ENCODE peak calls at places on chromosome X, in six cellular contexts. One of them, this sample, is unnamed.

GRCh38 chrX:104156630-104157529 is at the start of gene SLC25A53:
- DNase-seq in mesendoderm: peak
- DNase-seq in activated CD8-positive, alpha-beta memory T cell treated with anti-CD3 and anti-CD28 coated beads for 24 hours: peak
- DNase-seq in MM.1S: peak
- DNase-seq in HTR-8/SVneo: peak
- DNase-seq in stimulated activated CD4-positive, alpha-beta T cell treated with anti-CD3 and anti-CD28 coated beads, Interleukin-4, amount 100 ng/mL, for 48 hours: peak
- DNase-seq in this sample: peak

GRCh38 chrX:28659269-28659668 is 72.0 kb downstream of the IL1RAPL1 start:
- DNase-seq in MM.1S: no peak
- DNase-seq in activated CD8-positive, alpha-beta memory T cell treated with anti-CD3 and anti-CD28 coated beads for 24 hours: no peak
- DNase-seq in mesendoderm: peak
- DNase-seq in stimulated activated CD4-positive, alpha-beta T cell treated with anti-CD3 and anti-CD28 coated beads, Interleukin-4, amount 100 ng/mL, for 48 hours: peak
- DNase-seq in HTR-8/SVneo: no peak
- DNase-seq in this sample: no peak

GRCh38 chrX:145654486-145654885 is 163.1 kb upstream of the SLITRK2 start:
- DNase-seq in mesendoderm: no peak
- DNase-seq in MM.1S: no peak
- DNase-seq in activated CD8-positive, alpha-beta memory T cell treated with anti-CD3 and anti-CD28 coated beads for 24 hours: no peak
- DNase-seq in HTR-8/SVneo: no peak
- DNase-seq in stimulated activated CD4-positive, alpha-beta T cell treated with anti-CD3 and anti-CD28 coated beads, Interleukin-4, amount 100 ng/mL, for 48 hours: no peak
- DNase-seq in this sample: no peak

GRCh38 chrX:110418220-110418856 is 59.7 kb downstream of the RTL9 start:
- DNase-seq in stimulated activated CD4-positive, alpha-beta T cell treated with anti-CD3 and anti-CD28 coated beads, Interleukin-4, amount 100 ng/mL, for 48 hours: no peak
- DNase-seq in mesendoderm: peak
- DNase-seq in HTR-8/SVneo: no peak
- DNase-seq in activated CD8-positive, alpha-beta memory T cell treated with anti-CD3 and anti-CD28 coated beads for 24 hours: no peak
- DNase-seq in MM.1S: peak
- DNase-seq in this sample: peak

GRCh38 chrX:149631293-149632165 is at the start of gene TMEM185A:
- DNase-seq in stimulated activated CD4-positive, alpha-beta T cell treated with anti-CD3 and anti-CD28 coated beads, Interleukin-4, amount 100 ng/mL, for 48 hours: peak
- DNase-seq in mesendoderm: peak
- DNase-seq in HTR-8/SVneo: peak
- DNase-seq in activated CD8-positive, alpha-beta memory T cell treated with anti-CD3 and anti-CD28 coated beads for 24 hours: peak
- DNase-seq in MM.1S: peak
- DNase-seq in this sample: peak

GRCh38 chrX:71053217-71053621 is 14.9 kb downstream of the SNX12 start:
- DNase-seq in MM.1S: peak
- DNase-seq in stimulated activated CD4-positive, alpha-beta T cell treated with anti-CD3 and anti-CD28 coated beads, Interleukin-4, amount 100 ng/mL, for 48 hours: no peak
- DNase-seq in mesendoderm: peak
- DNase-seq in activated CD8-positive, alpha-beta memory T cell treated with anti-CD3 and anti-CD28 coated beads for 24 hours: no peak
- DNase-seq in HTR-8/SVneo: no peak
- DNase-seq in this sample: peak

GRCh38 chrX:65705439-65705838 is 38.0 kb downstream of the MSN start:
- DNase-seq in HTR-8/SVneo: no peak
- DNase-seq in mesendoderm: no peak
- DNase-seq in stimulated activated CD4-positive, alpha-beta T cell treated with anti-CD3 and anti-CD28 coated beads, Interleukin-4, amount 100 ng/mL, for 48 hours: no peak
- DNase-seq in activated CD8-positive, alpha-beta memory T cell treated with anti-CD3 and anti-CD28 coated beads for 24 hours: no peak
- DNase-seq in MM.1S: peak
- DNase-seq in this sample: no peak

GRCh38 chrX:154597221-154597620 is 12.3 kb downstream of the CTAG1A start:
- DNase-seq in mesendoderm: peak
- DNase-seq in MM.1S: no peak
- DNase-seq in HTR-8/SVneo: no peak
- DNase-seq in stimulated activated CD4-positive, alpha-beta T cell treated with anti-CD3 and anti-CD28 coated beads, Interleukin-4, amount 100 ng/mL, for 48 hours: no peak
- DNase-seq in activated CD8-positive, alpha-beta memory T cell treated with anti-CD3 and anti-CD28 coated beads for 24 hours: no peak
- DNase-seq in this sample: no peak

GRCh38 chrX:13898084-13898483 is 81.2 kb upstream of the GPM6B start:
- DNase-seq in stimulated activated CD4-positive, alpha-beta T cell treated with anti-CD3 and anti-CD28 coated beads, Interleukin-4, amount 100 ng/mL, for 48 hours: no peak
- DNase-seq in MM.1S: peak
- DNase-seq in mesendoderm: peak
- DNase-seq in HTR-8/SVneo: no peak
- DNase-seq in activated CD8-positive, alpha-beta memory T cell treated with anti-CD3 and anti-CD28 coated beads for 24 hours: no peak
- DNase-seq in this sample: peak

GRCh38 chrX:54825716-54826428 is 18.3 kb downstream of the MAGED2 start:
- DNase-seq in stimulated activated CD4-positive, alpha-beta T cell treated with anti-CD3 and anti-CD28 coated beads, Interleukin-4, amount 100 ng/mL, for 48 hours: no peak
- DNase-seq in mesendoderm: peak
- DNase-seq in MM.1S: peak
- DNase-seq in activated CD8-positive, alpha-beta memory T cell treated with anti-CD3 and anti-CD28 coated beads for 24 hours: no peak
- DNase-seq in HTR-8/SVneo: no peak
- DNase-seq in this sample: no peak

GRCh38 chrX:19372170-19373033 is 28.7 kb downstream of the PDHA1 start:
- DNase-seq in HTR-8/SVneo: peak
- DNase-seq in mesendoderm: peak
- DNase-seq in stimulated activated CD4-positive, alpha-beta T cell treated with anti-CD3 and anti-CD28 coated beads, Interleukin-4, amount 100 ng/mL, for 48 hours: peak
- DNase-seq in MM.1S: peak
- DNase-seq in activated CD8-positive, alpha-beta memory T cell treated with anti-CD3 and anti-CD28 coated beads for 24 hours: peak
- DNase-seq in this sample: peak

GRCh38 chrX:112731793-112732192 is 52.1 kb upstream of the LHFPL1 start:
- DNase-seq in mesendoderm: no peak
- DNase-seq in activated CD8-positive, alpha-beta memory T cell treated with anti-CD3 and anti-CD28 coated beads for 24 hours: no peak
- DNase-seq in stimulated activated CD4-positive, alpha-beta T cell treated with anti-CD3 and anti-CD28 coated beads, Interleukin-4, amount 100 ng/mL, for 48 hours: no peak
- DNase-seq in HTR-8/SVneo: no peak
- DNase-seq in MM.1S: peak
- DNase-seq in this sample: no peak

GRCh38 chrX:135741192-135741715 is 26.7 kb downstream of the CT45A3 start:
- DNase-seq in activated CD8-positive, alpha-beta memory T cell treated with anti-CD3 and anti-CD28 coated beads for 24 hours: no peak
- DNase-seq in mesendoderm: no peak
- DNase-seq in MM.1S: no peak
- DNase-seq in stimulated activated CD4-positive, alpha-beta T cell treated with anti-CD3 and anti-CD28 coated beads, Interleukin-4, amount 100 ng/mL, for 48 hours: no peak
- DNase-seq in HTR-8/SVneo: no peak
- DNase-seq in this sample: no peak

GRCh38 chrX:106898462-106898861 is 4.7 kb downstream of the RIPPLY1 start:
- DNase-seq in mesendoderm: peak
- DNase-seq in HTR-8/SVneo: peak
- DNase-seq in stimulated activated CD4-positive, alpha-beta T cell treated with anti-CD3 and anti-CD28 coated beads, Interleukin-4, amount 100 ng/mL, for 48 hours: no peak
- DNase-seq in activated CD8-positive, alpha-beta memory T cell treated with anti-CD3 and anti-CD28 coated beads for 24 hours: no peak
- DNase-seq in MM.1S: peak
- DNase-seq in this sample: peak

GRCh38 chrX:156002517-156002916 is 5.0 kb downstream of the IL9R start:
- DNase-seq in HTR-8/SVneo: no peak
- DNase-seq in mesendoderm: no peak
- DNase-seq in stimulated activated CD4-positive, alpha-beta T cell treated with anti-CD3 and anti-CD28 coated beads, Interleukin-4, amount 100 ng/mL, for 48 hours: no peak
- DNase-seq in MM.1S: no peak
- DNase-seq in activated CD8-positive, alpha-beta memory T cell treated with anti-CD3 and anti-CD28 coated beads for 24 hours: no peak
- DNase-seq in this sample: no peak

GRCh38 chrX:23394421-23394820 is 59.8 kb downstream of the PTCHD1 start:
- DNase-seq in MM.1S: peak
- DNase-seq in stimulated activated CD4-positive, alpha-beta T cell treated with anti-CD3 and anti-CD28 coated beads, Interleukin-4, amount 100 ng/mL, for 48 hours: no peak
- DNase-seq in HTR-8/SVneo: no peak
- DNase-seq in activated CD8-positive, alpha-beta memory T cell treated with anti-CD3 and anti-CD28 coated beads for 24 hours: no peak
- DNase-seq in mesendoderm: no peak
- DNase-seq in this sample: no peak

GRCh38 chrX:10926404-10926803 is 184.7 kb upstream of the HCCS start:
- DNase-seq in mesendoderm: no peak
- DNase-seq in activated CD8-positive, alpha-beta memory T cell treated with anti-CD3 and anti-CD28 coated beads for 24 hours: no peak
- DNase-seq in MM.1S: no peak
- DNase-seq in HTR-8/SVneo: no peak
- DNase-seq in stimulated activated CD4-positive, alpha-beta T cell treated with anti-CD3 and anti-CD28 coated beads, Interleukin-4, amount 100 ng/mL, for 48 hours: no peak
- DNase-seq in this sample: no peak

GRCh38 chrX:49756692-49757091 is 60.9 kb upstream of the PAGE1 start:
- DNase-seq in activated CD8-positive, alpha-beta memory T cell treated with anti-CD3 and anti-CD28 coated beads for 24 hours: no peak
- DNase-seq in HTR-8/SVneo: no peak
- DNase-seq in mesendoderm: peak
- DNase-seq in stimulated activated CD4-positive, alpha-beta T cell treated with anti-CD3 and anti-CD28 coated beads, Interleukin-4, amount 100 ng/mL, for 48 hours: no peak
- DNase-seq in MM.1S: no peak
- DNase-seq in this sample: no peak

GRCh38 chrX:112819013-112819635 is 21.5 kb downstream of the AMOT start:
- DNase-seq in HTR-8/SVneo: peak
- DNase-seq in MM.1S: no peak
- DNase-seq in mesendoderm: no peak
- DNase-seq in activated CD8-positive, alpha-beta memory T cell treated with anti-CD3 and anti-CD28 coated beads for 24 hours: no peak
- DNase-seq in stimulated activated CD4-positive, alpha-beta T cell treated with anti-CD3 and anti-CD28 coated beads, Interleukin-4, amount 100 ng/mL, for 48 hours: no peak
- DNase-seq in this sample: no peak

GRCh38 chrX:108516184-108516583 is 76.5 kb downstream of the COL4A5 start:
- DNase-seq in MM.1S: no peak
- DNase-seq in stimulated activated CD4-positive, alpha-beta T cell treated with anti-CD3 and anti-CD28 coated beads, Interleukin-4, amount 100 ng/mL, for 48 hours: no peak
- DNase-seq in HTR-8/SVneo: no peak
- DNase-seq in mesendoderm: no peak
- DNase-seq in activated CD8-positive, alpha-beta memory T cell treated with anti-CD3 and anti-CD28 coated beads for 24 hours: no peak
- DNase-seq in this sample: no peak

GRCh38 chrX:30654989-30655607 is 1.9 kb downstream of the GK start:
- DNase-seq in mesendoderm: no peak
- DNase-seq in activated CD8-positive, alpha-beta memory T cell treated with anti-CD3 and anti-CD28 coated beads for 24 hours: no peak
- DNase-seq in stimulated activated CD4-positive, alpha-beta T cell treated with anti-CD3 and anti-CD28 coated beads, Interleukin-4, amount 100 ng/mL, for 48 hours: no peak
- DNase-seq in HTR-8/SVneo: no peak
- DNase-seq in MM.1S: no peak
- DNase-seq in this sample: no peak

GRCh38 chrX:140916891-140917290 is 85.5 kb upstream of the SPANXB1 start:
- DNase-seq in activated CD8-positive, alpha-beta memory T cell treated with anti-CD3 and anti-CD28 coated beads for 24 hours: no peak
- DNase-seq in MM.1S: no peak
- DNase-seq in mesendoderm: no peak
- DNase-seq in stimulated activated CD4-positive, alpha-beta T cell treated with anti-CD3 and anti-CD28 coated beads, Interleukin-4, amount 100 ng/mL, for 48 hours: no peak
- DNase-seq in HTR-8/SVneo: no peak
- DNase-seq in this sample: no peak

GRCh38 chrX:126820700-126821420 is 1.3 kb downstream of the PRR32 start:
- DNase-seq in stimulated activated CD4-positive, alpha-beta T cell treated with anti-CD3 and anti-CD28 coated beads, Interleukin-4, amount 100 ng/mL, for 48 hours: no peak
- DNase-seq in HTR-8/SVneo: no peak
- DNase-seq in mesendoderm: peak
- DNase-seq in activated CD8-positive, alpha-beta memory T cell treated with anti-CD3 and anti-CD28 coated beads for 24 hours: no peak
- DNase-seq in MM.1S: no peak
- DNase-seq in this sample: peak

GRCh38 chrX:105323951-105324350 is 103.5 kb upstream of the TEX13A start:
- DNase-seq in HTR-8/SVneo: no peak
- DNase-seq in activated CD8-positive, alpha-beta memory T cell treated with anti-CD3 and anti-CD28 coated beads for 24 hours: no peak
- DNase-seq in stimulated activated CD4-positive, alpha-beta T cell treated with anti-CD3 and anti-CD28 coated beads, Interleukin-4, amount 100 ng/mL, for 48 hours: no peak
- DNase-seq in mesendoderm: peak
- DNase-seq in MM.1S: no peak
- DNase-seq in this sample: peak

GRCh38 chrX:31499120-31499519 is 427.3 kb upstream of the FTHL17 start:
- DNase-seq in activated CD8-positive, alpha-beta memory T cell treated with anti-CD3 and anti-CD28 coated beads for 24 hours: no peak
- DNase-seq in mesendoderm: peak
- DNase-seq in stimulated activated CD4-positive, alpha-beta T cell treated with anti-CD3 and anti-CD28 coated beads, Interleukin-4, amount 100 ng/mL, for 48 hours: no peak
- DNase-seq in HTR-8/SVneo: peak
- DNase-seq in MM.1S: no peak
- DNase-seq in this sample: no peak

GRCh38 chrX:25034889-25035288 is 19.1 kb upstream of the ARX start:
- DNase-seq in mesendoderm: peak
- DNase-seq in stimulated activated CD4-positive, alpha-beta T cell treated with anti-CD3 and anti-CD28 coated beads, Interleukin-4, amount 100 ng/mL, for 48 hours: no peak
- DNase-seq in HTR-8/SVneo: no peak
- DNase-seq in MM.1S: no peak
- DNase-seq in activated CD8-positive, alpha-beta memory T cell treated with anti-CD3 and anti-CD28 coated beads for 24 hours: no peak
- DNase-seq in this sample: no peak

GRCh38 chrX:70117738-70118137 is 15.5 kb upstream of the IGBP1 start:
- DNase-seq in mesendoderm: no peak
- DNase-seq in activated CD8-positive, alpha-beta memory T cell treated with anti-CD3 and anti-CD28 coated beads for 24 hours: no peak
- DNase-seq in MM.1S: no peak
- DNase-seq in stimulated activated CD4-positive, alpha-beta T cell treated with anti-CD3 and anti-CD28 coated beads, Interleukin-4, amount 100 ng/mL, for 48 hours: no peak
- DNase-seq in HTR-8/SVneo: no peak
- DNase-seq in this sample: no peak

GRCh38 chrX:74419861-74420193 is 1.5 kb upstream of the SLC16A2 start:
- DNase-seq in MM.1S: no peak
- DNase-seq in mesendoderm: peak
- DNase-seq in activated CD8-positive, alpha-beta memory T cell treated with anti-CD3 and anti-CD28 coated beads for 24 hours: peak
- DNase-seq in HTR-8/SVneo: no peak
- DNase-seq in stimulated activated CD4-positive, alpha-beta T cell treated with anti-CD3 and anti-CD28 coated beads, Interleukin-4, amount 100 ng/mL, for 48 hours: no peak
- DNase-seq in this sample: no peak

GRCh38 chrX:30863969-30864368 is 25.1 kb downstream of the TAB3 start:
- DNase-seq in stimulated activated CD4-positive, alpha-beta T cell treated with anti-CD3 and anti-CD28 coated beads, Interleukin-4, amount 100 ng/mL, for 48 hours: no peak
- DNase-seq in mesendoderm: no peak
- DNase-seq in MM.1S: no peak
- DNase-seq in activated CD8-positive, alpha-beta memory T cell treated with anti-CD3 and anti-CD28 coated beads for 24 hours: no peak
- DNase-seq in HTR-8/SVneo: no peak
- DNase-seq in this sample: no peak

GRCh38 chrX:18722500-18723071 is 15.1 kb downstream of the PPEF1 start:
- DNase-seq in mesendoderm: no peak
- DNase-seq in stimulated activated CD4-positive, alpha-beta T cell treated with anti-CD3 and anti-CD28 coated beads, Interleukin-4, amount 100 ng/mL, for 48 hours: no peak
- DNase-seq in HTR-8/SVneo: no peak
- DNase-seq in MM.1S: no peak
- DNase-seq in activated CD8-positive, alpha-beta memory T cell treated with anti-CD3 and anti-CD28 coated beads for 24 hours: no peak
- DNase-seq in this sample: no peak

GRCh38 chrX:143642426-143642825 is 6.5 kb upstream of the SLITRK4 start:
- DNase-seq in HTR-8/SVneo: no peak
- DNase-seq in mesendoderm: no peak
- DNase-seq in activated CD8-positive, alpha-beta memory T cell treated with anti-CD3 and anti-CD28 coated beads for 24 hours: no peak
- DNase-seq in MM.1S: no peak
- DNase-seq in stimulated activated CD4-positive, alpha-beta T cell treated with anti-CD3 and anti-CD28 coated beads, Interleukin-4, amount 100 ng/mL, for 48 hours: no peak
- DNase-seq in this sample: no peak

GRCh38 chrX:68193234-68193633 is 240.1 kb downstream of the OPHN1 start:
- DNase-seq in activated CD8-positive, alpha-beta memory T cell treated with anti-CD3 and anti-CD28 coated beads for 24 hours: no peak
- DNase-seq in mesendoderm: no peak
- DNase-seq in HTR-8/SVneo: no peak
- DNase-seq in MM.1S: no peak
- DNase-seq in stimulated activated CD4-positive, alpha-beta T cell treated with anti-CD3 and anti-CD28 coated beads, Interleukin-4, amount 100 ng/mL, for 48 hours: no peak
- DNase-seq in this sample: no peak

GRCh38 chrX:149962859-149963757 is 24.8 kb upstream of the EOLA2 start:
- DNase-seq in HTR-8/SVneo: peak
- DNase-seq in mesendoderm: peak
- DNase-seq in activated CD8-positive, alpha-beta memory T cell treated with anti-CD3 and anti-CD28 coated beads for 24 hours: no peak
- DNase-seq in MM.1S: peak
- DNase-seq in stimulated activated CD4-positive, alpha-beta T cell treated with anti-CD3 and anti-CD28 coated beads, Interleukin-4, amount 100 ng/mL, for 48 hours: no peak
- DNase-seq in this sample: peak